ENCODE peak calls at places on chromosomes 2 and 18, in five cellular contexts. U, S, K, X and Y are unnamed samples.
A peak's percentile ranks its signal among the peaks of the same experiment; 100 is the strongest.

GRCh38 chr2:35297403-35297802 is 1058.2 kb upstream of the CRIM1 start:
- DNase-seq in U (no peak), S (no peak), K (no peak), X (no peak), Y (no peak)

GRCh38 chr18:58302811-58303210 is 258.8 kb downstream of the NEDD4L start:
- DNase-seq in U (no peak), S (no peak), K (no peak), X (no peak), Y (no peak)

GRCh38 chr18:76654536-76654935 is 159.5 kb upstream of the ZNF516 start:
- DNase-seq in U (no peak), S (no peak), K (no peak), X (no peak), Y (no peak)

GRCh38 chr2:110714824-110715223 is 17.5 kb upstream of the ACOXL start:
- DNase-seq in U (no peak), S (no peak), K (no peak), X (no peak), Y (no peak)

GRCh38 chr2:138470941-138471340 is 30.6 kb upstream of the SPOPL start:
- DNase-seq in U (no peak), S (no peak), K (no peak), X (no peak), Y (no peak)

GRCh38 chr2:31387850-31388249 is 26.7 kb downstream of the XDH start:
- DNase-seq in U (no peak), S (no peak), K (no peak), X (no peak), Y (no peak)

GRCh38 chr2:120735750-120736170 is at the start of gene GLI2:
- DNase-seq in U (peak; percentile 60), S (peak; percentile 59), K (peak; percentile 63), X (peak; percentile 87), Y (peak; percentile 78)

GRCh38 chr2:238321467-238321866 is 1.1 kb downstream of the TRAF3IP1 start:
- DNase-seq in U (no peak), S (no peak), K (no peak), X (no peak), Y (no peak)

GRCh38 chr2:202135111-202135874 is 62.2 kb downstream of the KIAA2012 start:
- DNase-seq in U (no peak), S (peak; percentile 71), K (no peak), X (peak; percentile 100), Y (peak; percentile 30)

GRCh38 chr2:143830476-143830875 is 689.4 kb downstream of the ZEB2 start:
- DNase-seq in U (no peak), S (no peak), K (no peak), X (peak; percentile 17), Y (no peak)

GRCh38 chr2:173669271-173669853 is 295.8 kb downstream of the SP3 start:
- DNase-seq in U (no peak), S (no peak), K (no peak), X (peak; percentile 24), Y (no peak)

GRCh38 chr2:182360012-182360662 is 66.7 kb downstream of the PDE1A start:
- DNase-seq in U (no peak), S (no peak), K (no peak), X (peak; percentile 79), Y (no peak)

GRCh38 chr2:228938629-228939028 is 332.5 kb downstream of the PID1 start:
- DNase-seq in U (no peak), S (no peak), K (no peak), X (no peak), Y (no peak)

GRCh38 chr2:151111599-151112278 is 149.9 kb downstream of the RBM43 start:
- DNase-seq in U (no peak), S (no peak), K (no peak), X (peak; percentile 93), Y (no peak)

GRCh38 chr18:63443820-63444219 is 21.5 kb upstream of the VPS4B start:
- DNase-seq in U (no peak), S (no peak), K (no peak), X (no peak), Y (no peak)

GRCh38 chr18:35582899-35583558 is 1.5 kb downstream of the GALNT1 start:
- DNase-seq in U (no peak), S (no peak), K (peak; percentile 64), X (peak; percentile 45), Y (peak; percentile 13)

GRCh38 chr18:34976899-34977786 is 64.1 kb upstream of the MAPRE2 start:
- DNase-seq in U (peak; percentile 42), S (peak; percentile 56), K (peak; percentile 55), X (peak; percentile 19), Y (peak; percentile 86)

GRCh38 chr18:11119962-11120361 is 29.4 kb downstream of the PIEZO2 start:
- DNase-seq in U (no peak), S (no peak), K (no peak), X (no peak), Y (no peak)

DNA sequence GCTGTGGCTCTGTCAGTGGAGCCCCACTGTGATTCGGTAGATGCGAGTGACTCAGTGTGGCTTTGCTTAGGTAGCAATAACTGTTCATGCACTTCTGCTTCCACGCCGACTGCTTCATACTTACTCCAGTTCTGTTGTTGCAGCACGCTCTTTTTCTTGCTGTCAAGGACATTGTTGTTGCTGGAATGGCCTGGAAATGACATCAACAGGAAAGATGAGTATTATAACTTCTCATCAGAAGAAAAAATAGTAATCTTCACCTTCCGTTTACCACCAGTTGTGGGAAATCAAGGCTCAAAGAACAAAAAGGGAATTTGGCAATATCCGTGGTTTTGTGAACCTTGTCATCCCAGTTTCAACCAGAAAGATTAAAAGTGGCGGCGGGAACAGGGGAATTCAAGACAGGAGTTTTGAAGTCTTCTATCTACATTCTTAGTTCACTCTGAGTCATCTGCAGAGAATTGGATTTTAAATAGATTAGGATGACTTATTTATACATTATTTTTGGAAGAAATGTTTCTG is 8.3 kb downstream of the TM4SF20 start:
- DNase-seq in U (no peak), S (peak; percentile 30), K (no peak), X (peak; percentile 85), Y (no peak)
- H3K4me3 ChIP-seq in U (no peak overlapping the region), S (no peak overlapping the region), K (no peak overlapping the region), X (peak overlapping the region; percentile 27), Y (no peak overlapping the region)

GRCh38 chr18:45353530-45353929 is 261.7 kb upstream of the SLC14A2 start:
- DNase-seq in U (no peak), S (no peak), K (no peak), X (no peak), Y (no peak)
- TF ChIP-seq POLR2A in U (no peak), S (no peak), K (no peak), X (no peak), Y (no peak)

GRCh38 chr2:68765739-68766377 is 31.2 kb downstream of the ARHGAP25 start:
- DNase-seq in U (no peak), S (no peak), K (no peak), X (peak; percentile 75), Y (peak; percentile 12)
- H3K4me3 ChIP-seq in U (no peak overlapping the region), S (no peak overlapping the region), K (no peak overlapping the region), X (no peak overlapping the region), Y (no peak overlapping the region)

GRCh38 chr2:215693269-215693998 is 257.6 kb upstream of the FN1 start:
- DNase-seq in U (no peak), S (no peak), K (peak; percentile 85), X (peak; percentile 89), Y (peak; percentile 8)
- TF ChIP-seq POLR2A in U (no peak), S (no peak), K (no peak), X (no peak), Y (no peak)

DNA sequence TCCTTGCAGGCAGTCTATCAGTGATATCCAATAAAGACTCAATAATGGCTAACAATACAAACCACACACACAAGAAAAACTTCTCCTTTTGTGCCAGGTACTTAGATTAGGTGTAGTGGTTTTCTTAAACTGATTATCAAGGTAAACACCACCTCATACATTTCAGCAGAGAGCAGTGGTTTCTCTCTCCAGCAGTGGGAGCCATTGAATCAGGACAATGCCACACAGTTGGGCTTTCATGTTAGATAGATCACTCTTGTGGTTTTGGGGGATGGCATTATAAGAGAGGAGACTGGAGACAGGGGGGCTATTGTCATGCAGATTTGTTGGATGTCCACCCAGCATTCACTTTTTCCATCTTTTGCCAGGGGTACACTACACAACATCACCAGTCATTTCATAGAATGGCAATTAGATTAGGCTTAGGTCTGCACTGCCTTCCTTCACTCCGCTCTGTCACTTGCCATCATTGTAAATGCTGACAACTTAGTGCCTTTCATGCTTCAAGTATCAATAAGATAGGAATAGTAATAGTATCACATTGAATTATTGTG is 13.6 kb upstream of the IRS1 start:
- DNase-seq in U (no peak), S (no peak), K (no peak), X (no peak), Y (no peak)
- H3K4me3 ChIP-seq in U (no peak overlapping the region), S (no peak overlapping the region), K (no peak overlapping the region), X (no peak overlapping the region), Y (no peak overlapping the region)

GRCh38 chr2:101516833-101517690 is 42.1 kb upstream of the RFX8 start:
- DNase-seq in U (no peak), S (no peak), K (peak; percentile 93), X (peak; percentile 94), Y (no peak)
- TF ChIP-seq POLR2A in U (no peak), S (no peak), K (peak; percentile 70), X (no peak), Y (no peak)

GRCh38 chr18:48932822-48933510 is 17.8 kb downstream of the SMAD7 start:
- DNase-seq in U (peak; percentile 54), S (no peak), K (peak; percentile 29), X (no peak), Y (no peak)
- H3K4me3 ChIP-seq in U (no peak overlapping the region), S (no peak overlapping the region), K (no peak overlapping the region), X (no peak overlapping the region), Y (no peak overlapping the region)

DNA sequence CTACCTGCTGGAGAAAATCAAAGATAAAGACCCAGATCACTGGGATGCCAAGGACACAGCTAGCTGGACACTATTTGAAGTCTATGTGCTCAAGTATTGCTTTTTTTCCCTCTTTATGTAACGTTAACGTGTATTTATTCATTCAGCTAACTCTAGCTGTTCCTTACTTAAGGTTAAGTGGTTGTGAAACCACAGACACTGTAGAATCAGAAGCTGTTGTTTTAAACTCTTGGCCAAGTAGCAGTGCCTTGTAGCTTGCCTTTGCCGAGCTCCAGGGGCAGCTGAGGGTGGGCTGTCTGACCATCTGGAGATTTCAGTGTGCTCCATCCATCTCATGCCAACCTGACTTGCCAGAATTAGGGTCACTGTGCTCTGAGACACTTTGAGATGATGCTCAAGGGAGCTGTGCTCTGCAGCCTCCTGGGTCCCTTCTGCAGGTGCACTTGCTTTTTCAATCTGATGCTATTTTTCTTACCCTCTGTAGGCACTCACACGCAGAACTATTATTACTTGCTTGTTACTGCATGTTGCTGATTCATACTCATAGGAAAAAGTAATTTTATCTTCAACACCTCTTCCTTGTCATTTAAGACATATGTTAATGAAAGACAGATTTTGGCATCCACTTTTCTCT is 116.2 kb downstream of the METTL8 start:
- DNase-seq in U (no peak), S (no peak), K (no peak), X (no peak), Y (peak; percentile 3)
- TF ChIP-seq POLR2A in U (no peak), S (no peak), K (no peak), X (no peak), Y (no peak)